ENCODE peak calls at places on chromosomes 3 and 15, in four cellular contexts. V, R, Q and L are unnamed samples.

GRCh38 chr3:127484601-127485388 is 105.7 kb downstream of the TPRA1 start:
- DNase-seq in V (no peak), R (peak; percentile 26), Q (no peak), L (no peak)

GRCh38 chr3:43155464-43156121 is 49.7 kb upstream of the POMGNT2 start:
- DNase-seq in V (peak; percentile 49), R (peak; percentile 60), Q (peak; percentile 83), L (no peak)

GRCh38 chr3:10459954-10460754 is 45.2 kb downstream of the ATP2B2 start:
- DNase-seq in V (peak; percentile 34), R (peak; percentile 36), Q (no peak), L (no peak)

GRCh38 chr15:82643992-82644391 is 3.2 kb downstream of the CPEB1 start:
- DNase-seq in V (no peak), R (no peak), Q (no peak), L (no peak)

GRCh38 chr3:138140940-138141339 is 8.8 kb upstream of the A4GNT start:
- DNase-seq in V (no peak), R (no peak), Q (no peak), L (no peak)

GRCh38 chr15:45611305-45611704 is 23.5 kb upstream of the SQOR start:
- DNase-seq in V (no peak), R (no peak), Q (no peak), L (no peak)

GRCh38 chr3:157271283-157271882 is 111.4 kb upstream of the CCNL1 start:
- DNase-seq in V (no peak), R (no peak), Q (no peak), L (no peak)

GRCh38 chr15:39199076-39199475 is 381.8 kb upstream of the THBS1 start:
- DNase-seq in V (no peak), R (no peak), Q (no peak), L (no peak)

GRCh38 chr15:26091184-26091583 is 228.1 kb upstream of the ATP10A start:
- DNase-seq in V (no peak), R (no peak), Q (no peak), L (no peak)

GRCh38 chr3:126516936-126517290 is 660 bp downstream of the UROC1 start:
- DNase-seq in V (no peak), R (no peak), Q (no peak), L (no peak)

GRCh38 chr3:184391266-184391665 is 11.4 kb downstream of the CHRD start:
- DNase-seq in V (no peak), R (no peak), Q (no peak), L (no peak)

GRCh38 chr3:184389384-184389783 is 9.5 kb downstream of the CHRD start:
- DNase-seq in V (no peak), R (no peak), Q (no peak), L (no peak)

GRCh38 chr3:184389935-184390528 is 10.2 kb downstream of the CHRD start:
- DNase-seq in V (no peak), R (no peak), Q (no peak), L (no peak)

GRCh38 chr3:184399410-184399809 is 19.6 kb downstream of the CHRD start:
- DNase-seq in V (no peak), R (no peak), Q (no peak), L (no peak)

DNA sequence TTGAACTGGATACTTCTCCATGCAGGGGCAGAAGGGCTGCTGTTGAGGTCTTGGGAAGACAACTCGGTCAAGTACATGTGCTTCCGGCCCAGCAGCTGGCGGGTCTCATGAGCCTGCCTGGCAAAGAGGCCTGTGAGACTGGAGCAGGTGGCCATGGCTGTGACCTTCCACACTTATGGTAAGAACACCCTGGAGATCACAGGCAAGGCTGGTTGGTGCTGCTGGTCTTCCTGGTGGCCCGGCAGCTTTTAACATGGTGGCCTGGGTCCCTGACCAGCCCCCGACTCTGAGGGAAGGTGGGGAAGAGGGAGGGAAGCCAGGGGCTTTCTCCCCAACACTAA is 15.4 kb downstream of the CHRD start:
- DNase-seq in V (no peak), R (no peak), Q (no peak), L (no peak)
- H3K27ac ChIP-seq in V (no peak overlapping the region), R (no peak overlapping the region), Q (no peak overlapping the region), L (no peak overlapping the region)

DNA sequence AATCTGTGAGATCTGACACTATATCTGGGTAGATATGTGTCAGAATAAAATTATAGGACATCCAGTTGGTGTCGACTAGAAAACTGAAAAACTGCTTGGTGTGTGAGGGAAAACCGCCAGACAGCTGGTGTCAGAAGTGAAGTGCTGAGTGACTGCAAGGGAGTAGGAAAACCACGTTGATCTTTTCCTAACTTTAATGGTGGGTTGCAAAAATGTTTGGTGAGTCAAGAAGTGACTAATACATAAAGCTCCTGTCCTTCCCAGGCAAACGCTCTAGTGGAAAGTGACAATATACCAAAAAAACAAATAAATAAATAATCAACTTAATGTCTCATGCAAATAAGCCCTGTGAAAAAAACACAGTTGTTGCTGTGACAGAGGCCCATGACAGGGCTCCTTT is 7.3 kb upstream of the CD96 start:
- DNase-seq in V (no peak), R (no peak), Q (no peak), L (no peak)
- H3K27ac ChIP-seq in V (no peak overlapping the region), R (no peak overlapping the region), Q (no peak overlapping the region), L (no peak overlapping the region)

GRCh38 chr3:195007794-195008193 is 263.2 kb downstream of the XXYLT1 start:
- DNase-seq in V (no peak), R (peak; percentile 14), Q (no peak), L (no peak)
- H3K27ac ChIP-seq in V (no peak overlapping the region), R (no peak overlapping the region), Q (no peak overlapping the region), L (no peak overlapping the region)

DNA sequence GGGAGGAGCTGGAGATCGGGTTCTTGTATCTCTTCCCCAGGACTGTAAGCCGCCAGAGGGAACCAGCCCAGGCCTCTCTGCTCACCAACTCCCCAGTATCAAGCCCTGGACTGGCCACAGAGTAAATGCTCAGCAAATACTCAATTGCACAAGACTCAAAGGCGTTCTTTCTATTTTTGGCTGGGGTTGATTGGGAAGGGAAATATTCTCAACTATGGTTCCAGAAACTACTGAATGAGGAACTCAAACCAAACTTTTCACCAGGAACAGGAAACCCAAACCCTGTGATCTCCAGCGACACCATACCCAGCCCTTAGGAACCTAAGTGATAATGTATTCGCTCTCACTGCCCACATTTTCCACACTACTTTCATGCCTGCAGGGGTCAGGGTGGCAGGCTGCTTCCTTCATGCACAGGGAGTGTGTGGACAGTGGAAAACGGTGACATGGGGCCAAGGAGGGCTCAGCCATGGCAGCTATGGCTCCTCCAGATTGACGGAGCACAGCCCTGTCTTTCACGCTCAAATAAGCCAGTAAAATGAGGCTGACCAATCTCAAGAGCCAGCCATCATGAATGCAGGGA is 124.7 kb upstream of the RAD18 start:
- DNase-seq in V (no peak), R (no peak), Q (no peak), L (peak; percentile 36)
- H3K27ac ChIP-seq in V (no peak overlapping the region), R (peak overlapping the region; percentile 66), Q (peak overlapping the region; percentile 45), L (peak overlapping the region; percentile 77)

DNA sequence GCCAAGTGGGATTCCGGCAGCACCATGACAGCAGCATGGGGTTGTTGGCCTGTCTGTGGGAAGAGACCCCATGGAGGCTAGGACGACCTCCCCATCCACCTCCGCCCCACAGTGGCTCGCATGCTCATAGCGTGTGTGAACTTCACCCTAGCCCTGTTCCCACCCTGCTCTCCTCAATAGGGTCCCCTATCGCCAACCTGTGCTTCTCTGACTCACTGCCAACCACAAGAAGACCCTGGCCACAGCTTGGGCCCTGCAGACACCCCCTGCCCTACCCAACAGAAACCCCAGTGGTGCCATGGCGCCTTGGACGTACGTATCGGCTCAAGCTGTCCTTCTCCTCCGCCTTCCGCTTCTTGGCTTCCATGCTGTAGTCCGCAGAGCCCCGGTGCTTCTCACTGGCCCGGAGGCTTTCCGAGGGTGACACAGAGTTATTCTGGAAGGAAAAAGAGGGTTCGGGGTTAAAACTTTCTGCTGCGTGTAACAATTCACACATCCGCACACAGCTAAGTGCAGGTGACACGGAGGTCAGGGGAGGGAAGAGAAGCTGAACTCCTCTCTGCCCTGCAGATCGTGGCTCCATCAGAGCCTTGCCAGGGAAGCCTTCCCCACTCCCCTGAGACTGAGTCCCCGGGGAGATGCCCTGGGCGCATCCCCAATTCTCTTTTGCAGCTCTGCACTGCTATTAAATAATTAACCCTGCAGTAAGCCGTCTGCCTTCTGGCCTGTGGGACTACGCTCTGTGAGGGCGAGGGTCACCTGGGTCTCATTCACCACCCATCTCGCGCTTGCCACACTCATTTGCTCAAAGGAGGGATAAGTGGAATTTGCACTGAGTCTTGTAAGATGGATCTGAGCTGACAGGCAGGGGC is 37.3 kb downstream of the TLE3 start:
- DNase-seq in V (no peak), R (no peak), Q (no peak), L (no peak)
- H3K27ac ChIP-seq in V (no peak overlapping the region), R (no peak overlapping the region), Q (no peak overlapping the region), L (no peak overlapping the region)

DNA sequence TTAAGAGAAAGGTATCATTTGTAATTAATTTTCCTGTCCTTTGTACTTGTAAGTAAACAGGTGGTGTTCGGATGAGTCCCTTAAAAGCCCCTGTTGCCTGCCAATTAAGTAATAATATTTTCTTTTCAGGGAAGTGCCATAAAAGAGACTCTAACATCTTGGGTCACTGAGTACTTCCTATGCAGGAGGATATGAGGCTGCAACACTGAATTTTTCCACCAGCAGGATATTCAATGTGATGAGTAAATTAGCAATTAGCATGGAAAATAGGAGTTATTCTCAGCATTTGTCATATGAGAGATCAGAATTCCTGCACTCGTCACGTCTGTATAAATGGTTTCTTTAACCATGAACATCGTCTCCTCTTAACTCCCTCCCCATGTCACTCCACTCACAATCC is 45.4 kb downstream of the WWTR1 start:
- DNase-seq in V (no peak), R (no peak), Q (no peak), L (no peak)
- H3K27ac ChIP-seq in V (no peak overlapping the region), R (no peak overlapping the region), Q (peak overlapping the region; percentile 9), L (no peak overlapping the region)